ENCODE peak calls at places on chromosomes 16 and 17, in nine cellular contexts. B is activated CD4-positive, alpha-beta T cell treated with anti-CD3 and anti-CD28 coated beads for 48 hours; L is GM23248; F is NT2/D1; T is breast epithelium; A is ureter; J is non-pigmented ciliary epithelial cell; M is AG10803; S is osteoblast. Z is an unnamed sample.

GRCh38 chr16:9151597-9151996 is 60.2 kb downstream of the HAPSTR1 start:
- DNase-seq in B (no peak), L (peak; percentile 29), F (no peak), T (no peak), A (no peak), J (no peak), M (peak; percentile 34), S (no peak), Z (no peak)

GRCh38 chr16:79169239-79169638 is 431.3 kb downstream of the MAF start:
- DNase-seq in B (peak; percentile 29), L (no peak), F (peak; percentile 92), T (no peak), A (no peak), J (no peak), M (no peak), S (no peak), Z (no peak)

GRCh38 chr16:68980695-68981315 is 124.6 kb upstream of the HAS3 start:
- DNase-seq in B (no peak), L (no peak), F (no peak), T (no peak), A (no peak), J (no peak), M (no peak), S (no peak), Z (no peak)

GRCh38 chr16:15046692-15047376 is 9.0 kb downstream of the NTAN1 start:
- DNase-seq in B (no peak), L (no peak), F (no peak), T (no peak), A (no peak), J (no peak), M (no peak), S (no peak), Z (no peak)

GRCh38 chr17:79923974-79924638 is 84.9 kb upstream of the CBX4 start:
- DNase-seq in B (peak; percentile 79), L (peak; percentile 43), F (peak; percentile 57), T (no peak), A (no peak), J (no peak), M (no peak), S (peak; percentile 91), Z (peak; percentile 46)

GRCh38 chr17:77826132-77826873 is 132.2 kb upstream of the TNRC6C start:
- DNase-seq in B (no peak), L (no peak), F (no peak), T (no peak), A (no peak), J (no peak), M (no peak), S (no peak), Z (no peak)

GRCh38 chr17:32976605-32977004 is 15.0 kb upstream of the SPACA3 start:
- DNase-seq in B (no peak), L (no peak), F (no peak), T (no peak), A (no peak), J (no peak), M (no peak), S (peak; percentile 45), Z (no peak)

GRCh38 chr16:53456625-53457024 is 22.4 kb downstream of the RBL2 start:
- DNase-seq in B (no peak), L (no peak), F (no peak), T (no peak), A (no peak), J (no peak), M (no peak), S (no peak), Z (no peak)

GRCh38 chr16:72172105-72173034 is at the start of gene PMFBP1:
- DNase-seq in B (peak; percentile 42), L (peak; percentile 92), F (no peak), T (peak; percentile 18), A (no peak), J (peak; percentile 78), M (peak; percentile 66), S (no peak), Z (peak; percentile 45)

GRCh38 chr16:49497466-49497865 is 123.9 kb downstream of the C16orf78 start:
- DNase-seq in B (no peak), L (no peak), F (no peak), T (no peak), A (no peak), J (no peak), M (no peak), S (no peak), Z (no peak)

GRCh38 chr17:43309505-43310329 is 75.9 kb upstream of the RNU2-1 start:
- DNase-seq in B (no peak), L (no peak), F (no peak), T (no peak), A (peak; percentile 25), J (no peak), M (no peak), S (no peak), Z (no peak)

GRCh38 chr16:26593700-26594099 is 473.0 kb upstream of the C16orf82 start:
- DNase-seq in B (no peak), L (no peak), F (no peak), T (no peak), A (no peak), J (no peak), M (no peak), S (no peak), Z (no peak)

GRCh38 chr17:74448774-74449173 is 16.9 kb downstream of the GPRC5C start:
- DNase-seq in B (no peak), L (no peak), F (no peak), T (no peak), A (no peak), J (no peak), M (no peak), S (peak; percentile 83), Z (no peak)

GRCh38 chr16:55470533-55471371 is 8.2 kb upstream of the MMP2 start:
- DNase-seq in B (no peak), L (peak; percentile 74), F (no peak), T (peak; percentile 76), A (peak; percentile 59), J (no peak), M (peak; percentile 78), S (no peak), Z (peak; percentile 82)

GRCh38 chr16:67800252-67801046 is 5.9 kb downstream of the RANBP10 start:
- DNase-seq in B (no peak), L (peak; percentile 57), F (no peak), T (no peak), A (no peak), J (no peak), M (peak; percentile 11), S (peak; percentile 77), Z (no peak)

GRCh38 chr16:4578961-4579530 is 22.9 kb downstream of the C16orf96 start:
- DNase-seq in B (no peak), L (no peak), F (no peak), T (no peak), A (no peak), J (no peak), M (no peak), S (peak; percentile 59), Z (no peak)

GRCh38 chr17:46764709-46765401 is 53.6 kb downstream of the WNT3 start:
- DNase-seq in B (no peak), L (peak; percentile 83), F (no peak), T (peak; percentile 49), A (no peak), J (peak; percentile 42), M (peak; percentile 84), S (peak; percentile 95), Z (peak; percentile 87)

GRCh38 chr16:65756163-65756562 is 610.3 kb upstream of the CDH5 start:
- DNase-seq in B (no peak), L (no peak), F (no peak), T (no peak), A (no peak), J (no peak), M (no peak), S (no peak), Z (no peak)

GRCh38 chr16:1150511-1150982 is 2.4 kb upstream of the CACNA1H start:
- DNase-seq in B (peak; percentile 48), L (peak; percentile 59), F (no peak), T (no peak), A (no peak), J (no peak), M (peak; percentile 48), S (peak; percentile 93), Z (no peak)

GRCh38 chr16:968620-969019 is 2.2 kb downstream of the LMF1 start:
- DNase-seq in B (no peak), L (no peak), F (no peak), T (no peak), A (no peak), J (no peak), M (no peak), S (peak; percentile 34), Z (no peak)

GRCh38 chr17:4738136-4739121 is 1.2 kb upstream of the ZMYND15 start:
- DNase-seq in B (no peak), L (no peak), F (no peak), T (peak; percentile 63), A (no peak), J (no peak), M (no peak), S (no peak), Z (peak; percentile 45)

GRCh38 chr17:82873521-82873920 is 33.7 kb upstream of the ZNF750 start:
- DNase-seq in B (no peak), L (no peak), F (no peak), T (no peak), A (no peak), J (no peak), M (no peak), S (no peak), Z (no peak)

GRCh38 chr16:31472559-31473203 is 729 bp downstream of the TGFB1I1 start:
- DNase-seq in B (peak; percentile 75), L (peak; percentile 96), F (no peak), T (peak; percentile 87), A (peak; percentile 94), J (peak; percentile 75), M (peak; percentile 92), S (peak; percentile 100), Z (peak; percentile 88)

GRCh38 chr16:11251525-11252481 is 4.2 kb downstream of the SOCS1 start:
- DNase-seq in B (peak; percentile 91), L (peak; percentile 57), F (no peak), T (no peak), A (no peak), J (peak; percentile 55), M (peak; percentile 61), S (peak; percentile 97), Z (no peak)

GRCh38 chr16:89507219-89507833 is 877 bp upstream of the SPG7 start:
- DNase-seq in B (no peak), L (peak; percentile 78), F (no peak), T (no peak), A (peak; percentile 54), J (no peak), M (no peak), S (no peak), Z (no peak)

GRCh38 chr17:2949469-2950044 is 113.8 kb downstream of the OR1D5 start:
- DNase-seq in B (no peak), L (peak; percentile 94), F (no peak), T (no peak), A (no peak), J (no peak), M (peak; percentile 59), S (peak; percentile 97), Z (peak; percentile 92)

GRCh38 chr17:82720204-82720603 is 3.7 kb downstream of the FN3KRP start:
- DNase-seq in B (no peak), L (no peak), F (no peak), T (no peak), A (no peak), J (no peak), M (no peak), S (peak; percentile 43), Z (no peak)